ENCODE peak calls at places on chromosome 3, in ten cellular contexts. One of them, this sample, is unnamed.

GRCh38 chr3:70531063-70531657 is 218.7 kb upstream of the MDFIC2 start:
- DNase-seq in neural progenitor cell: peak
- DNase-seq in AG04450: no peak
- DNase-seq in DMS 273 treated with DMSO at 0.1 percent for 48 hours: no peak
- DNase-seq in smooth muscle cell of the brain vasculature: peak
- DNase-seq in activated CD4-positive, CD25-positive, alpha-beta regulatory T cell treated with anti-CD3 and anti-CD28 coated beads, Interleukin-2, amount 50 U/mL, for 72 hours: no peak
- DNase-seq in AG09309: no peak
- DNase-seq in AML-193: peak
- DNase-seq in colonic mucosa: no peak
- DNase-seq in CD4-positive, alpha-beta T cell: no peak
- DNase-seq in this sample: no peak

GRCh38 chr3:100449214-100449613 is 43.2 kb upstream of the TMEM45A start:
- DNase-seq in AG04450: no peak
- DNase-seq in activated CD4-positive, CD25-positive, alpha-beta regulatory T cell treated with anti-CD3 and anti-CD28 coated beads, Interleukin-2, amount 50 U/mL, for 72 hours: no peak
- DNase-seq in DMS 273 treated with DMSO at 0.1 percent for 48 hours: no peak
- DNase-seq in AML-193: no peak
- DNase-seq in CD4-positive, alpha-beta T cell: no peak
- DNase-seq in neural progenitor cell: no peak
- DNase-seq in colonic mucosa: no peak
- DNase-seq in smooth muscle cell of the brain vasculature: no peak
- DNase-seq in AG09309: no peak
- DNase-seq in this sample: no peak

GRCh38 chr3:107524214-107525100 is 1.7 kb downstream of the BBX start:
- DNase-seq in AG04450: no peak
- DNase-seq in DMS 273 treated with DMSO at 0.1 percent for 48 hours: no peak
- DNase-seq in AML-193: peak
- DNase-seq in colonic mucosa: peak
- DNase-seq in smooth muscle cell of the brain vasculature: no peak
- DNase-seq in CD4-positive, alpha-beta T cell: peak
- DNase-seq in neural progenitor cell: peak
- DNase-seq in activated CD4-positive, CD25-positive, alpha-beta regulatory T cell treated with anti-CD3 and anti-CD28 coated beads, Interleukin-2, amount 50 U/mL, for 72 hours: peak
- DNase-seq in AG09309: no peak
- DNase-seq in this sample: peak

GRCh38 chr3:140972833-140973232 is 31.2 kb downstream of the SLC25A36 start:
- DNase-seq in neural progenitor cell: no peak
- DNase-seq in CD4-positive, alpha-beta T cell: no peak
- DNase-seq in AML-193: peak
- DNase-seq in AG09309: peak
- DNase-seq in AG04450: no peak
- DNase-seq in activated CD4-positive, CD25-positive, alpha-beta regulatory T cell treated with anti-CD3 and anti-CD28 coated beads, Interleukin-2, amount 50 U/mL, for 72 hours: no peak
- DNase-seq in smooth muscle cell of the brain vasculature: no peak
- DNase-seq in DMS 273 treated with DMSO at 0.1 percent for 48 hours: no peak
- DNase-seq in colonic mucosa: no peak
- DNase-seq in this sample: no peak

GRCh38 chr3:175088981-175089380 is 229.8 kb downstream of the NAALADL2 start:
- DNase-seq in AG09309: no peak
- DNase-seq in CD4-positive, alpha-beta T cell: no peak
- DNase-seq in smooth muscle cell of the brain vasculature: no peak
- DNase-seq in DMS 273 treated with DMSO at 0.1 percent for 48 hours: no peak
- DNase-seq in colonic mucosa: no peak
- DNase-seq in AML-193: no peak
- DNase-seq in activated CD4-positive, CD25-positive, alpha-beta regulatory T cell treated with anti-CD3 and anti-CD28 coated beads, Interleukin-2, amount 50 U/mL, for 72 hours: no peak
- DNase-seq in AG04450: no peak
- DNase-seq in neural progenitor cell: no peak
- DNase-seq in this sample: no peak

GRCh38 chr3:99789322-99789721 is 28.3 kb upstream of the CMSS1 start:
- DNase-seq in AML-193: peak
- DNase-seq in colonic mucosa: no peak
- DNase-seq in neural progenitor cell: peak
- DNase-seq in activated CD4-positive, CD25-positive, alpha-beta regulatory T cell treated with anti-CD3 and anti-CD28 coated beads, Interleukin-2, amount 50 U/mL, for 72 hours: no peak
- DNase-seq in smooth muscle cell of the brain vasculature: peak
- DNase-seq in AG04450: peak
- DNase-seq in CD4-positive, alpha-beta T cell: no peak
- DNase-seq in DMS 273 treated with DMSO at 0.1 percent for 48 hours: peak
- DNase-seq in AG09309: peak
- DNase-seq in this sample: no peak

GRCh38 chr3:171261487-171261886 is 198.7 kb downstream of the TNIK start:
- DNase-seq in neural progenitor cell: no peak
- DNase-seq in smooth muscle cell of the brain vasculature: no peak
- DNase-seq in activated CD4-positive, CD25-positive, alpha-beta regulatory T cell treated with anti-CD3 and anti-CD28 coated beads, Interleukin-2, amount 50 U/mL, for 72 hours: no peak
- DNase-seq in AML-193: no peak
- DNase-seq in CD4-positive, alpha-beta T cell: no peak
- DNase-seq in AG09309: no peak
- DNase-seq in colonic mucosa: peak
- DNase-seq in AG04450: no peak
- DNase-seq in DMS 273 treated with DMSO at 0.1 percent for 48 hours: no peak
- DNase-seq in this sample: no peak

GRCh38 chr3:29693863-29694262 is 413.0 kb downstream of the RBMS3 start:
- DNase-seq in neural progenitor cell: peak
- DNase-seq in AG04450: peak
- DNase-seq in activated CD4-positive, CD25-positive, alpha-beta regulatory T cell treated with anti-CD3 and anti-CD28 coated beads, Interleukin-2, amount 50 U/mL, for 72 hours: no peak
- DNase-seq in DMS 273 treated with DMSO at 0.1 percent for 48 hours: no peak
- DNase-seq in CD4-positive, alpha-beta T cell: no peak
- DNase-seq in AML-193: no peak
- DNase-seq in AG09309: peak
- DNase-seq in colonic mucosa: no peak
- DNase-seq in smooth muscle cell of the brain vasculature: no peak
- DNase-seq in this sample: no peak

GRCh38 chr3:61855211-61855610 is 293.8 kb downstream of the PTPRG start:
- DNase-seq in AG09309: no peak
- DNase-seq in AG04450: no peak
- DNase-seq in CD4-positive, alpha-beta T cell: no peak
- DNase-seq in AML-193: no peak
- DNase-seq in smooth muscle cell of the brain vasculature: no peak
- DNase-seq in neural progenitor cell: no peak
- DNase-seq in DMS 273 treated with DMSO at 0.1 percent for 48 hours: no peak
- DNase-seq in activated CD4-positive, CD25-positive, alpha-beta regulatory T cell treated with anti-CD3 and anti-CD28 coated beads, Interleukin-2, amount 50 U/mL, for 72 hours: no peak
- DNase-seq in colonic mucosa: no peak
- DNase-seq in this sample: no peak

GRCh38 chr3:23824699-23825444 is 19.1 kb downstream of the UBE2E1 start:
- DNase-seq in CD4-positive, alpha-beta T cell: no peak
- DNase-seq in AG04450: no peak
- DNase-seq in neural progenitor cell: no peak
- DNase-seq in DMS 273 treated with DMSO at 0.1 percent for 48 hours: no peak
- DNase-seq in activated CD4-positive, CD25-positive, alpha-beta regulatory T cell treated with anti-CD3 and anti-CD28 coated beads, Interleukin-2, amount 50 U/mL, for 72 hours: no peak
- DNase-seq in colonic mucosa: no peak
- DNase-seq in AML-193: no peak
- DNase-seq in smooth muscle cell of the brain vasculature: no peak
- DNase-seq in AG09309: no peak
- DNase-seq in this sample: no peak

GRCh38 chr3:197088370-197088769 is 58.8 kb upstream of the MELTF start:
- DNase-seq in AG09309: no peak
- DNase-seq in activated CD4-positive, CD25-positive, alpha-beta regulatory T cell treated with anti-CD3 and anti-CD28 coated beads, Interleukin-2, amount 50 U/mL, for 72 hours: no peak
- DNase-seq in DMS 273 treated with DMSO at 0.1 percent for 48 hours: no peak
- DNase-seq in neural progenitor cell: no peak
- DNase-seq in smooth muscle cell of the brain vasculature: no peak
- DNase-seq in AG04450: no peak
- DNase-seq in AML-193: peak
- DNase-seq in CD4-positive, alpha-beta T cell: no peak
- DNase-seq in colonic mucosa: no peak
- DNase-seq in this sample: no peak

GRCh38 chr3:197165890-197166289 is 132.5 kb downstream of the DLG1 start:
- DNase-seq in AG04450: no peak
- DNase-seq in CD4-positive, alpha-beta T cell: no peak
- DNase-seq in neural progenitor cell: no peak
- DNase-seq in AML-193: no peak
- DNase-seq in AG09309: no peak
- DNase-seq in activated CD4-positive, CD25-positive, alpha-beta regulatory T cell treated with anti-CD3 and anti-CD28 coated beads, Interleukin-2, amount 50 U/mL, for 72 hours: no peak
- DNase-seq in DMS 273 treated with DMSO at 0.1 percent for 48 hours: no peak
- DNase-seq in colonic mucosa: no peak
- DNase-seq in smooth muscle cell of the brain vasculature: no peak
- DNase-seq in this sample: no peak